ENCODE peak calls at places on chromosomes 12 and 14, in four cellular contexts. I is Right ventricle myocardium superior, G is HepG2, V is brain microvascular endothelial cell. X is an unnamed sample.

GRCh38 chr12:65055874-65056273 is 65.2 kb downstream of the WIF1 start:
- DNase-seq in V (no peak), G (no peak), I (no peak), X (no peak)

GRCh38 chr12:62692884-62693283 is 226.3 kb downstream of the MON2 start:
- DNase-seq in G (no peak), V (peak), I (no peak), X (no peak)

GRCh38 chr14:74140374-74140850 is 55.7 kb downstream of the LIN52 start:
- DNase-seq in V (no peak), G (no peak), I (peak), X (no peak)

GRCh38 chr12:6302621-6303020 is 7.9 kb upstream of the PLEKHG6 start:
- DNase-seq in G (no peak), I (no peak), V (no peak), X (no peak)

GRCh38 chr14:103716091-103716801 is 636 bp downstream of the ZFYVE21 start:
- DNase-seq in G (no peak), I (no peak), V (no peak), X (peak)

GRCh38 chr12:52256165-52256935 is 18.1 kb upstream of the KRT86 start:
- DNase-seq in V (no peak), G (no peak), I (no peak), X (no peak)

GRCh38 chr12:123271182-123271491 is 519 bp downstream of the CDK2AP1 start:
- DNase-seq in V (peak), G (peak), I (peak), X (peak)

GRCh38 chr12:104357431-104357952 is 54.0 kb downstream of the EID3 start:
- DNase-seq in V (no peak), I (no peak), G (no peak), X (peak)

GRCh38 chr12:132423251-132424117 is 66.5 kb upstream of the FBRSL1 start:
- DNase-seq in V (no peak), G (peak), I (no peak), X (peak)

GRCh38 chr12:105459760-105460325 is 129.4 kb downstream of the C12orf75 start:
- DNase-seq in V (no peak), G (no peak), I (no peak), X (no peak)

GRCh38 chr12:124387510-124387855 is 92.6 kb downstream of the RFLNA start:
- DNase-seq in G (peak), V (no peak), I (peak), X (no peak)

GRCh38 chr12:123264642-123265041 is 7.0 kb downstream of the CDK2AP1 start:
- DNase-seq in I (no peak), V (no peak), G (peak), X (no peak)

GRCh38 chr14:23531391-23531790 is 20.2 kb downstream of the ZFHX2 start:
- DNase-seq in V (no peak), I (no peak), G (no peak), X (no peak)

GRCh38 chr12:25904442-25904841 is 54.0 kb upstream of the RASSF8 start:
- DNase-seq in G (no peak), V (peak), I (no peak), X (peak)

GRCh38 chr12:94271351-94271750 is 123.0 kb downstream of the PLXNC1 start:
- DNase-seq in V (no peak), I (no peak), G (no peak), X (no peak)

X was measured in hepatic stellate cell.